ENCODE peak calls at places on chromosomes 3 and 15, in four cellular contexts. G is H9, Z is IMR-90, U is H1. T is an unnamed sample.

GRCh38 chr3:101179637-101180036 is 140.7 kb downstream of the IMPG2 start:
- DNase-seq in G (no peak), Z (peak; percentile 59), U (no peak), T (no peak)

GRCh38 chr3:161142486-161142885 is 37.3 kb upstream of the B3GALNT1 start:
- DNase-seq in G (no peak), Z (no peak), U (no peak), T (no peak)

GRCh38 chr3:193211984-193212383 is 29.0 kb upstream of the PLAAT1 start:
- DNase-seq in G (no peak), Z (no peak), U (no peak), T (no peak)

GRCh38 chr3:108420926-108421325 is 89.5 kb downstream of the MYH15 start:
- DNase-seq in G (no peak), Z (peak; percentile 91), U (no peak), T (no peak)

GRCh38 chr15:87959080-87959479 is 297.5 kb downstream of the NTRK3 start:
- DNase-seq in G (peak; percentile 51), Z (no peak), U (no peak), T (no peak)

GRCh38 chr3:114221165-114221880 is 16.1 kb downstream of the ZNF80 start:
- DNase-seq in G (no peak), Z (no peak), U (no peak), T (no peak)

GRCh38 chr3:47324278-47324865 is 41.6 kb downstream of the KLHL18 start:
- DNase-seq in G (peak; percentile 60), Z (peak; percentile 88), U (peak; percentile 29), T (peak; percentile 67)

GRCh38 chr15:83571820-83572707 is 81.9 kb upstream of the ADAMTSL3 start:
- DNase-seq in G (no peak), Z (peak; percentile 19), U (no peak), T (peak; percentile 41)

GRCh38 chr3:78204977-78205376 is 1165.1 kb downstream of the ROBO2 start:
- DNase-seq in G (no peak), Z (peak; percentile 67), U (no peak), T (no peak)

GRCh38 chr3:59759298-59760169 is 709.7 kb upstream of the CFAP20DC start:
- DNase-seq in G (no peak), Z (no peak), U (no peak), T (no peak)

GRCh38 chr3:72145506-72146380 is 360.8 kb upstream of the PROK2 start:
- DNase-seq in G (no peak), Z (peak; percentile 69), U (no peak), T (no peak)

GRCh38 chr3:100352296-100353178 is 18.0 kb downstream of the NIT2 start:
- DNase-seq in G (no peak), Z (peak; percentile 71), U (no peak), T (no peak)

GRCh38 chr3:60594025-60594424 is 657.2 kb downstream of the FHIT start:
- DNase-seq in G (no peak), Z (peak; percentile 45), U (no peak), T (no peak)

GRCh38 chr3:170417090-170417489 is 1.6 kb upstream of the CLDN11 start:
- DNase-seq in G (no peak), Z (no peak), U (no peak), T (no peak)

GRCh38 chr15:96337354-96337990 is 7.0 kb downstream of the NR2F2 start:
- DNase-seq in G (no peak), Z (no peak), U (no peak), T (no peak)

GRCh38 chr3:5058463-5058862 is 63.6 kb upstream of the ARL8B start:
- DNase-seq in G (no peak), Z (peak; percentile 40), U (no peak), T (no peak)

GRCh38 chr15:92914768-92915221 is 14.7 kb downstream of the CHD2 start:
- DNase-seq in G (no peak), Z (no peak), U (no peak), T (no peak)

GRCh38 chr3:151769175-151769574 is 35.4 kb downstream of the AADACL2 start:
- DNase-seq in G (no peak), Z (no peak), U (no peak), T (no peak)

GRCh38 chr15:56185980-56186379 is 57.7 kb downstream of the RFX7 start:
- DNase-seq in G (no peak), Z (no peak), U (no peak), T (no peak)
- H3K4ac ChIP-seq in G (no peak overlapping the region), Z (no peak overlapping the region), U (no peak overlapping the region), T (no peak overlapping the region)

GRCh38 chr15:43106486-43106829 is 620 bp upstream of the UBR1 start:
- DNase-seq in G (no peak), Z (no peak), U (no peak), T (no peak)
- H3K18ac ChIP-seq in G (peak overlapping the region; percentile 42), Z (peak overlapping the region; percentile 27), U (no peak overlapping the region), T (no peak overlapping the region)

DNA sequence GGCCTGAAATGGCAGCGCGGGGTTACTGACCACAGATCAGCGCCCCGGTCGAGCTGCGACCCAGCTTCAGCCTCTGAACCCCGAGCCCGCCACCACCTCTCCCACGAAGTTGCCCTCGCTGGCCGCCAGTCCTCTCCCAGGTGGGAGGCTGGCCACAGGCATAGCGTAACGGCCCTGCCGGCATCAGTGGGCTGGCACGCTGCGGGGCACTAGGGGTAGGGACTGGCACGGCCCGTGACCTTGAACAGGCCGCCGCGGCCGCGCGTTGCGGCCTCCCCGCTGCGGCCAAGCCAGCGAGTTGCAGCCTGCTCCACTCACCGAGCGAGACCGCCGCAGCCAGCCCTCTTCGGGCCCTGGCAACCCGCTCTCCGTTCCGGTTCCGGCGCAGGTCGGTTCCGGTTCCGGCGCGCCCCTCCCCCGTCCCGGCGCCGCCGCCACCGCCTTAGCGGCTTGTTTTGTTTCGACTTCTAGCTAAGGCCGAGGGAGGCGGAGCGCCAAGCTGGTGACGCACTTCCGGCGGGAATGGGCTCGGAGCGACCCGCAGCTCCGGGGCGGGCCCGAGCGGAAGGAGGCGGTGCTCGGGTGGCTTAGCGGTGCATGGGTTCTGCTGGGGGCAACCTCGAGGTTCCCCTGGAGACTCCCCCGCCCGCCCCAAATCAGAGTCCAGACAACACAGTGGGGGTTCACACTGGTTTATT is at the start of gene USP19:
- DNase-seq in G (peak; percentile 96), Z (peak; percentile 90), U (peak; percentile 84), T (peak; percentile 84)
- H4K91ac ChIP-seq in G (no peak within 1 kb of the TSS), Z (peak within 1 kb of the TSS; percentile 87), U (peak within 1 kb of the TSS; percentile 95), T (peak within 1 kb of the TSS; percentile 11)

GRCh38 chr15:85454403-85454802 is 74.0 kb downstream of the AKAP13 start:
- DNase-seq in G (no peak), Z (no peak), U (no peak), T (no peak)
- H3K4ac ChIP-seq in G (no peak overlapping the region), Z (no peak overlapping the region), U (no peak overlapping the region), T (no peak overlapping the region)

DNA sequence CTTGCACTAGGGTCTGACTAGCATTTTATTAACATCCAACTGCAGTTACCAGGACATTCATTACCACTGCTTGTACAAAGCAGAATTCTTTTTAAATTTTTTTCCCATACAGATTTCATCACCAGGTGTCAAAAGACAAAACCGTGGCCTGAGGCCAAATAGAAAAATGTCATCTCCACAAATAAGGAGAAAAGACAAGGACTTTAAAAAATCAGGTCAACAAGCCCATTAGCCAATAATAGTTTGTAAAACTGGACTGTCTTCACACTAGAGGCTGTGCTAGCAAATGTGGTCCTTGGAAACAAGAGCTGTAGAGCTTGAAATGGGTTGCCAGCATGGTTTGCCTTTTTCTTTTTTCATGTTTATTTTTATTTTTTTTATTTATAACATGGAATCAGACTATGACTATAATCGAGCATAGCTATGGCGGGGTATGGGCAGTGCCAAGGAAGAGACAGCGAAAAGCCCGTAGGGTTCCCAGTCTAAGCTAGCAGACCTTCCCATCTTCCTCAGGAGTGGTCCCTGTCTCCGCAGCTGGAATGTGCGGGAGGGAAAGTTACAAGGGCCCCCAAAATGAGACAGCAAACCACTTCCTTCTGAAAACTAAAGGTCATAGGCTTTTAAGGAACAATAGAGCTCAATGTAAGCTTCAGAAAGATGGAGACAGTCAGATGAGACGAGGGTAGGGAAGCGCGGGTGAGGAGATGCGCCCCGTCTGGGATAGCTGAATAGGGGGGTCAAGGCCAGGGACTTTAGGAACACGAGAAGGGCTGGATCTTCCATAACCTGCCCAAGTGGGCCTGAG is 1.5 kb downstream of the PTPN9 start:
- DNase-seq in G (no peak), Z (peak; percentile 28), U (no peak), T (peak; percentile 5)
- H3K18ac ChIP-seq in G (no peak overlapping the region), Z (peak overlapping the region; percentile 34), U (no peak overlapping the region), T (no peak overlapping the region)

DNA sequence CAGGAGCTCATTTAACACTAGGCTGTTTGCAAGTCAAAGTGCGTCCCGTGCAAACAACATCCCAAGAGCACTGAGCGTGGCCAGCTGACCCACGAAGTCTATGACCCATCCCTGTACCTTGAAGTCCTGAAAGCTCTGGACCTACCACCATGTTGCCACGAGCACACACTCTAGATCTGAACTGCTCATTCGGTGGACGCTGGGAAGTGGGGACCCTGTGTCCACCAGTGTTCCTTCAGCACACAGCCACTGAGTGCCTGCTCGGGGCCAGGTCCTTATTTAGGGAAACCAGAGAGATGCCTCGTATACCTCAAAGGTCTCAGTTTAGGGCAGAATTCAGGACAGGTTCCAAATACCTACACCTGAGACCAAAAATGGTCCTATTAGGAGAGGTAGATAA is 236.9 kb downstream of the XXYLT1 start:
- DNase-seq in G (no peak), Z (no peak), U (no peak), T (no peak)
- H4K91ac ChIP-seq in G (no peak overlapping the region), Z (no peak overlapping the region), U (no peak overlapping the region), T (no peak overlapping the region)

DNA sequence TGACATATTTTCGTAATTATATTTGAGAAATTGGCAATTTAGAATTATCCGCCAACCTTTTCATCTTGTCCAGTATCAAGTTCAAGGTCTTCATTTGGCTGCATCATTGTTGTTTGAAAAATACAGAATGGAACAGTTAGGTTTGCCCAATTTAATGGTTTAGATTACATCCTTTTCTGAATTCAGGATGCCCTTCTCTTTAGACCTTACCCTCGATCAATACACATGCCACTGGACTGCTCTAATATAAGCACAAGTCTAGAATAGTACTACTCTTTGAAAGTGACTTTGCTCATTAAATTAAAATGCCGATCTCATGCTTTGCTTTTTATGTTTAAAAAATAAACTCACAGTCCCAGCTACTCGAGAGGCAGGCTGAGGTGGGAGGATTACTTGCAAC is 44.5 kb downstream of the PXK start:
- DNase-seq in G (no peak), Z (no peak), U (no peak), T (no peak)
- H3K4ac ChIP-seq in G (no peak overlapping the region), Z (no peak overlapping the region), U (no peak overlapping the region), T (no peak overlapping the region)

DNA sequence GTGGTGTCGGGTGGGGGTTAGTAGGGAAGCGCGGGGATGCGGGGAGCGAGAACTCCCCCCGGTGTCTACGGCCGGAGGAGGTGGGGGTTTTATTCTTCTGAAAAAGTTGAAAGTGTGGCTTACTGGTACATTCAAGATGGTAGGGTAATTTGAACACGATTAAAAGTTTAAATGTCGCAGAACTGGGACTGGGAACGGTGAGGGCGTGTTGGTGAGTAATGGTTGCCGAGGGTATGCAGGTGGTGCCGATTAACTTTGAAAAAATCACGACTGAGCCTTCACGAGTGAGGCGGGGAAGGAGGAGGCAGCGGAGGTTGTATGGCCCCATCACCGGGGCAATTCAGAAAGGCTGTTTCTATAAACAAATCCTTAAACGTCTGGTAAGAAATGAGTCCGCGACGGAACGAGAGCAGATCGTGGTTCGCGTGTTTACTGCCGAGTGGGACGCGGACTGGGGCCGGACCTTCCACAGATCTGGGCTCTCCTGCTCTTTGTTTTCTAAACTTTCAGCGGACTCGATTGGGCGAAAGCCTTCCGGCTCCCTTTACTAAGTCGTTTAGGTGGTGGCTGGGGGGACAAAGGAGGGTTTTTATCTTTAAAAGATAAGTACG is 2.6 kb downstream of the IGF1R start:
- DNase-seq in G (no peak), Z (peak; percentile 49), U (no peak), T (no peak)
- H3K18ac ChIP-seq in G (peak overlapping the region; percentile 49), Z (peak overlapping the region; percentile 11), U (no peak overlapping the region), T (peak overlapping the region; percentile 99)